ENCODE peak calls at places on chromosomes 13 and 19, in six cellular contexts. D is transverse colon, W is A549, A is ovary, M is H1, S is suprapubic skin. G is an unnamed sample.

GRCh38 chr13:98279473-98280175 is 102.6 kb upstream of the RNF113B start:
- DNase-seq in D (no peak), W (no peak), A (no peak), M (no peak), S (no peak), G (no peak)

GRCh38 chr13:28297341-28297740 is 159.0 kb downstream of the PAN3 start:
- DNase-seq in D (no peak), W (no peak), A (no peak), M (no peak), S (no peak), G (no peak)

GRCh38 chr13:87884874-87885273 is 213.7 kb downstream of the SLITRK5 start:
- DNase-seq in D (no peak), W (no peak), A (no peak), M (peak), S (no peak), G (no peak)

GRCh38 chr13:44649118-44649455 is 73.0 kb upstream of the TSC22D1 start:
- DNase-seq in D (no peak), W (no peak), A (no peak), M (peak), S (no peak), G (no peak)

GRCh38 chr13:24617394-24618218 is 62.6 kb upstream of the ATP12A start:
- DNase-seq in D (no peak), W (no peak), A (no peak), M (no peak), S (peak), G (no peak)

GRCh38 chr19:30340724-30341595 is 31.2 kb upstream of the ZNF536 start:
- DNase-seq in D (no peak), W (no peak), A (no peak), M (no peak), S (no peak), G (no peak)

GRCh38 chr13:105847532-105848295 is 687.7 kb downstream of the EFNB2 start:
- DNase-seq in D (no peak), W (no peak), A (no peak), M (no peak), S (no peak), G (no peak)

GRCh38 chr13:109744512-109745051 is 41.8 kb downstream of the IRS2 start:
- DNase-seq in D (peak), W (no peak), A (peak), M (no peak), S (no peak), G (no peak)

GRCh38 chr19:3123088-3123721 is 12.6 kb upstream of the GNA15 start:
- DNase-seq in D (no peak), W (no peak), A (no peak), M (no peak), S (no peak), G (no peak)

GRCh38 chr13:99422556-99423220 is 78.6 kb upstream of the TM9SF2 start:
- DNase-seq in D (no peak), W (no peak), A (no peak), M (no peak), S (peak), G (no peak)

GRCh38 chr19:54388001-54388802 is 23.5 kb upstream of the LAIR1 start:
- DNase-seq in D (peak), W (no peak), A (no peak), M (no peak), S (no peak), G (no peak)

GRCh38 chr13:47680752-47681151 is 320.3 kb downstream of the SUCLA2 start:
- DNase-seq in D (no peak), W (no peak), A (no peak), M (no peak), S (no peak), G (no peak)

GRCh38 chr19:53537523-53538377 is at the start of gene ZNF331:
- DNase-seq in D (peak), W (peak), A (peak), M (no peak), S (peak), G (peak)

GRCh38 chr13:39684531-39685137 is 29.2 kb downstream of the COG6 start:
- DNase-seq in D (no peak), W (peak), A (no peak), M (no peak), S (no peak), G (peak)

GRCh38 chr19:31110331-31110730 is 238.9 kb downstream of the TSHZ3 start:
- DNase-seq in D (no peak), W (no peak), A (peak), M (peak), S (no peak), G (no peak)

GRCh38 chr13:85093808-85094207 is 705.4 kb downstream of the SLITRK6 start:
- DNase-seq in D (no peak), W (no peak), A (no peak), M (no peak), S (no peak), G (no peak)

GRCh38 chr13:76656056-76656455 is 230.1 kb downstream of the KCTD12 start:
- DNase-seq in D (no peak), W (no peak), A (no peak), M (no peak), S (no peak), G (no peak)
- TF ChIP-seq EP300 in D (no peak), W (no peak), A (no peak), M (no peak), S (no peak), G (no peak)

GRCh38 chr13:72781461-72782439 is at the start of the genes DIS3 and PIBF1:
- DNase-seq in D (peak), W (peak), A (peak), M (peak), S (peak), G (peak)
- TF ChIP-seq EP300 in D (no peak), W (no peak), A (peak), M (no peak), S (no peak), G (no peak)

GRCh38 chr13:75774176-75774575 is 138.0 kb downstream of the LMO7 start:
- DNase-seq in D (no peak), W (no peak), A (no peak), M (no peak), S (no peak), G (no peak)

GRCh38 chr13:75776550-75776949 is 140.4 kb downstream of the LMO7 start:
- DNase-seq in D (no peak), W (no peak), A (no peak), M (no peak), S (no peak), G (no peak)

GRCh38 chr13:75783906-75784485 is 147.9 kb downstream of the LMO7 start:
- DNase-seq in D (no peak), W (no peak), A (no peak), M (no peak), S (no peak), G (no peak)

GRCh38 chr13:75785130-75785529 is 149.0 kb downstream of the LMO7 start:
- DNase-seq in D (no peak), W (no peak), A (no peak), M (no peak), S (no peak), G (no peak)

DNA sequence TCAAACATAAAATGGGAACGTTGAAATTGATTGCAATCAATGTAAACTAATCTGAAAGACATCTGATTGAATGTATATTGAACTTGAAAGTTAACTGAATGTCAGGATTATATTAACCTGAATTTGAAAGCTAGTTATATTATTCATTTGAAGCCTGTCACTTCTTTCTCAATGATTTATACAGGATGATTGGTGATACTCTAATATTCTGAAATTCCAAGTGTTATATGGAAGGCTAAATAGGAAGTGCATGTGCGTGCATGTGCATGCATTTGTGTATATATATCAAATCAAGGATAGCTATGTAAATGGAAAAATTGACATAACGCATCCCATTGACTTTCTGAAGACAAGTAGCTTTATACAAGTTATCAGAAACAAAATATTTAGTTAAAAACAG is 143.3 kb downstream of the LMO7 start:
- DNase-seq in D (no peak), W (no peak), A (no peak), M (no peak), S (no peak), G (no peak)
- TF ChIP-seq EP300 in D (no peak), W (no peak), A (no peak), M (no peak), S (no peak), G (no peak)

DNA sequence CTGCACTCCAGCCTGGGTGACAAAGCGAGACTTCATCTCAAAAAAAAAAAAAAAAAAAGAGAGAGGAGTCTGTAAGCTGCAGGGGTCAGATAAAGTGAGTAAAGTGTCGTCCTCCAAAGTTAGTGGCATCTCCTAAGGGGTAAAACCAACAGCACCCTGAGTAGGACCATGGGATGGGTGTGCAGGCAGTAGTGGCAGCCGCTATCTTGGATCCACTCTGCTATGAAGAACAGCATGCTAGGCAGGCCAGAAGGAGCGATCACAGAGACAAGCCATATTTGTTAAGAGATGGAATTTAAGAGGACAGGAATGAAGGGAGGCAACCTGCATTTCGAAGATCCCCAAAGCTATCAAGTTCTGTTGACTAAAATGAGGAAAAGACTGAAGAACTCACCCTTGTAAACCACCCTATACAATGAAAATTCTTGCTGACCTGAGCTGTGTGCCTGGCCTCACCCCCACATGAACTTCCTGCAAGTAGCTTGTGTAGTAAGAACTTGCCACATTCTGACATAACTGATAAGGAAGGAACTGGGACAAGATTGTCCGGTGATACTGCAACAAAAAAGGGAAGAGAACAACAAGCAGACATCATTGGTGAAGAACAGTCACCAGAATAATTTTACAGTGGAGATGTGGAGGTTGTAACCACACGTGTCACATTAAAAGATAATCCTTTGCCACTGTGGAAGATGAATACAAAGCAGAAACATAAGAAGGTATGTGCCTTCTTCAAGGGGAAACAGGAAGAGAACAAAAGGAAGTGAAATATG is 16.2 kb downstream of the DPY19L3 start:
- DNase-seq in D (no peak), W (no peak), A (no peak), M (no peak), S (no peak), G (no peak)
- TF ChIP-seq EP300 in D (no peak), W (no peak), A (no peak), M (no peak), S (no peak), G (no peak)

GRCh38 chr13:52652170-52652979 is at the start of gene SUGT1:
- DNase-seq in D (peak), W (peak), A (peak), M (peak), S (peak), G (peak)
- TF ChIP-seq EP300 in D (no peak), W (no peak), A (no peak), M (no peak), S (no peak), G (no peak)

DNA sequence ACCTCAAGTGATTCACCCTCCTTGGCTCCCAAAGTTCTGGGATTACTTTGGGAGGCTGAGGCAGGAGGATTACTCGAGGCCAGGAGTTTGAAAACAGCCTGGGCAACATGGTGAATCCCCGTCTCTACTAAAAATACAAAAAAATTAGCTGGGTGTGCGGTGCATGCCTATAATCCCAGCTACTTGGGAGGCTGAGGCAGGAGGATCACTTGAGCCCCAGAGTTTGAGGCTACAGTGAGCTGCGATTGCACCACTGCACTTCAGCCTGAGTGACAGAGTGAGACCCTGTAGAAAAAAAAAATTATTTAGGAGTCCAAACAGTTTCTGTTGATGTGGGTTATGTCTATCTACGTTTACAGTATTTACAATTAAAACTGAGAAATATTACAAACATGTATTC is 6.7 kb downstream of the FOXA3 start:
- DNase-seq in D (no peak), W (no peak), A (no peak), M (no peak), S (no peak), G (no peak)
- TF ChIP-seq EP300 in D (no peak), W (no peak), A (no peak), M (no peak), S (no peak), G (no peak)

GRCh38 chr13:51230473-51231105 is 8.4 kb downstream of the FAM124A start:
- DNase-seq in D (peak), W (no peak), A (peak), M (no peak), S (no peak), G (no peak)
- TF ChIP-seq EP300 in D (peak), W (no peak), A (no peak), M (no peak), S (no peak), G (no peak)

GRCh38 chr19:13731147-13731964 is 33.0 kb upstream of the MRI1 start:
- DNase-seq in D (peak), W (peak), A (peak), M (peak), S (peak), G (peak)
- TF ChIP-seq EP300 in D (no peak), W (no peak), A (no peak), M (no peak), S (no peak), G (no peak)

G was measured in HepG2.